ENCODE peak calls at places on chromosomes 1 and 21, in eight cellular contexts. V is type B pancreatic cell, D is neural crest cell, H is breast epithelium, K is cardiac fibroblast, A is esophagus squamous epithelium, Z is WTC11, X is left ventricle myocardium inferior. C is an unnamed sample.

GRCh38 chr1:17201201-17202021 is 3.5 kb upstream of the PADI1 start:
- DNase-seq in V (no peak), D (no peak), H (peak; percentile 17), K (no peak), A (no peak), Z (peak; percentile 13), X (no peak), C (no peak)

GRCh38 chr1:214808845-214809460 is 206.0 kb downstream of the CENPF start:
- DNase-seq in V (no peak), D (no peak), H (no peak), K (peak; percentile 73), A (no peak), Z (no peak), X (no peak), C (no peak)

GRCh38 chr1:10867138-10867721 is 70.8 kb upstream of the CASZ1 start:
- DNase-seq in V (peak; percentile 82), D (peak; percentile 72), H (no peak), K (peak; percentile 20), A (no peak), Z (peak; percentile 77), X (peak; percentile 53), C (no peak)

GRCh38 chr1:7596126-7596755 is 174.9 kb upstream of the VAMP3 start:
- DNase-seq in V (no peak), D (no peak), H (peak; percentile 43), K (no peak), A (no peak), Z (no peak), X (no peak), C (no peak)

GRCh38 chr1:19710825-19711611 is 46.3 kb downstream of the HTR6 start:
- DNase-seq in V (no peak), D (no peak), H (no peak), K (no peak), A (no peak), Z (no peak), X (no peak), C (no peak)

GRCh38 chr1:206002160-206002559 is 1.0 kb downstream of the RAB7B start:
- DNase-seq in V (peak; percentile 34), D (no peak), H (no peak), K (no peak), A (no peak), Z (no peak), X (no peak), C (no peak)

GRCh38 chr1:185338719-185339622 is 21.9 kb upstream of the IVNS1ABP start:
- DNase-seq in V (no peak), D (no peak), H (no peak), K (peak; percentile 40), A (no peak), Z (no peak), X (no peak), C (no peak)

GRCh38 chr1:242129103-242129502 is 130.2 kb upstream of the MAP1LC3C start:
- DNase-seq in V (no peak), D (no peak), H (no peak), K (no peak), A (no peak), Z (no peak), X (no peak), C (no peak)

GRCh38 chr21:41361786-41362604 is at the start of gene MX2:
- DNase-seq in V (no peak), D (no peak), H (peak; percentile 54), K (peak; percentile 80), A (peak; percentile 19), Z (no peak), X (peak; percentile 77), C (no peak)

GRCh38 chr1:226438007-226438406 is 30.1 kb upstream of the PARP1 start:
- DNase-seq in V (no peak), D (no peak), H (no peak), K (peak; percentile 23), A (no peak), Z (no peak), X (no peak), C (no peak)

GRCh38 chr1:40450491-40451237 is 388 bp downstream of the ZFP69B start:
- DNase-seq in V (no peak), D (peak; percentile 13), H (no peak), K (peak; percentile 84), A (no peak), Z (no peak), X (no peak), C (no peak)

GRCh38 chr1:242318140-242318539 is 206.4 kb downstream of the PLD5 start:
- DNase-seq in V (no peak), D (no peak), H (no peak), K (no peak), A (no peak), Z (peak; percentile 11), X (no peak), C (no peak)

GRCh38 chr1:55195523-55196233 is 19.5 kb downstream of the USP24 start:
- DNase-seq in V (no peak), D (no peak), H (no peak), K (peak; percentile 77), A (no peak), Z (no peak), X (no peak), C (no peak)

GRCh38 chr21:36713746-36714145 is 14.8 kb downstream of the SIM2 start:
- DNase-seq in V (no peak), D (no peak), H (no peak), K (no peak), A (no peak), Z (no peak), X (no peak), C (no peak)

GRCh38 chr1:17108786-17109185 is 10.5 kb downstream of the PADI2 start:
- DNase-seq in V (no peak), D (no peak), H (no peak), K (no peak), A (no peak), Z (no peak), X (no peak), C (no peak)

DNA sequence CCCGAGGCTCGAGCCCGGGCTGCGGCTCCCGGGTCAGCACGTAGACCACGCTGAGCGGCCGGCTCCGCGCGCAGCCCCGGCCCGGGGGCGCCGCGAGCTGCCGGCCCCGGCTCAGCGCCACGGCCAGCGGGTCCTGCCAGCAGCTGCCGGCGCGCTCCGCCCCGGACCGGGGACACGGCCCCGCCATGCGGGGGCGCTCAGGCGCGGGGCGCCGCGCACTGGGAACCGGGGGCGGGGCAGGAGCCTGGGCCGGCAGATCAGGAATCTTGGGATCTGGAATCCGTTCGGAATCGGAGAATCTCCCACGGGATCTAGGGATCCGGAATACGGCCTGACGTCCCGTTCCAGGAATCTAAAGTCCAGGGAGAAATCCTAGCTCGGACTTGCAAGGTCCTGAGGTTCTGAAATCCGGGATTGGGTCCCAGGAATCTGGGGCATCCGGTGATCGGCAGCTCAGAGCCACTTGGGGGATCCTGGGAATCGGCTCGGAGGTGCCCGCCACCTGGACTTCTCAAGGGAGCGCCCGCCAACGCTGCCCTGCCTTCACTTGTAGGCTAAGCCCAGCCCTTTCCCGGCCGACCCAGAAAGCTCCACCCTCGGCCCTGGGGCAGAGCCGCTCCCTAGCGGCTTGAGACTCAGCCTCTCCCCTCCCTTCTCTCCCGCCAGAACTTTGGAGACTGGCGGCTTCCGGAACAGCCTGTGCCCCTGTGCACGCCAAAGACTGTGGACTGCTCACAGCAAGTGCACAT is at the start of gene MAP3K6:
- DNase-seq in V (no peak), D (peak; percentile 48), H (peak; percentile 92), K (peak; percentile 84), A (peak; percentile 33), Z (peak; percentile 83), X (peak; percentile 94), C (no peak)
- TF ChIP-seq CTCF in V (peak; percentile 56), D (peak; percentile 59), H (no peak), K (no peak), A (no peak), Z (no peak), X (peak; percentile 46), C (peak; percentile 43)

GRCh38 chr1:21668232-21669032 is 725 bp downstream of the RAP1GAP start:
- DNase-seq in V (no peak), D (no peak), H (no peak), K (no peak), A (no peak), Z (no peak), X (no peak), C (no peak)

GRCh38 chr1:21667348-21668231 is 1.6 kb downstream of the RAP1GAP start:
- DNase-seq in V (no peak), D (no peak), H (peak; percentile 10), K (no peak), A (no peak), Z (no peak), X (no peak), C (no peak)

GRCh38 chr1:21669287-21670058 is at the start of gene RAP1GAP:
- DNase-seq in V (no peak), D (no peak), H (no peak), K (no peak), A (no peak), Z (peak; percentile 57), X (no peak), C (no peak)

GRCh38 chr1:21670059-21670881 is 1.1 kb upstream of the RAP1GAP start:
- DNase-seq in V (no peak), D (no peak), H (no peak), K (no peak), A (no peak), Z (no peak), X (no peak), C (no peak)

DNA sequence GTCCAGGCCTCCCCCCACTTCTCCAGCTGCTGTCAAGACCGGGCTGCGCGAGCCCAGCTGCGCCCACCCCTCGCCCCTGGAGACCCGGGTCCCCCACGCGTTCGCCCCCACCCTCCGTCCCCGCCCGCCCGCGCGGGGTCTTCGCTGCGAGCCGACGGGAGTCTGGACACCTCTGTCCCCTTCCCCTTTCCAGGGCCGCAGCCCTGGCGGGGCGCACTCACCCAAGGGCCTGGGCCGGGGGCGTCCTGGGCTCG is 197 bp downstream of the RAP1GAP start:
- DNase-seq in V (no peak), D (no peak), H (no peak), K (no peak), A (no peak), Z (no peak), X (no peak), C (no peak)
- TF ChIP-seq CTCF in V (no peak), D (no peak), H (no peak), K (no peak), A (no peak), Z (no peak), X (no peak), C (no peak)

DNA sequence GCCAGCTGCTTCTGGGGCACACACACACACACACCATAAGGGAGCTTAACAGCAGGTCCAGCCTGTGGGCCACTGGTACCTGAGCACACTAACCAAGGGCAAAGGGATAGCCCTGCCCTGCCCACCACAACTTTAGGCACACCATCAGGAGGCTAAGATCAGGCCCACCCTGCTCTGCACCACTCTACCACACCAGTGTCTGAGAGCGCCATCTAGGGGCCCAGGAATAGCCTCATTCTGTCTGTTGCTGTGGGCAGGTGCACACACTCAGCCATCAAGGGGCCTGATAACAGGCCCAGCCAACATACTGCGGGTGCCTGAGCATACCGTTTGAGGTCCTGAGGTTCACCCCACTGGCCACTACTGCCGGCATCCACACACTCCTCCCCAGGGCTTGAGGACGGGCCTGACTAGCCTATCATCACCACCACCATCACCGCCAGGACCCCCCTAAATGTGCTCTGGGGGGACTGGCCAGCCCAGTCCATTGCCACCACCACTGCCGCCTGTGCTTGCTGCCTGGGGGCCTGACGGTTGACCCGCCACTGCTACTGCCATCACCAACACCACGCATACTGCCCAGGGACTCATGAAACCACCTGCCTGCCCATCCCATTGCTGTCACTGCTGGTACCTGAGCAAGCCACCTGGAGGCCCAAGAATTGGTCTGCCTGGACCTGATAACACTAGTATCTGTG is 31.3 kb downstream of the NSL1 start:
- DNase-seq in V (no peak), D (no peak), H (no peak), K (no peak), A (no peak), Z (peak; percentile 84), X (no peak), C (no peak)
- TF ChIP-seq CTCF in V (peak; percentile 21), D (peak; percentile 34), H (no peak), K (peak; percentile 53), A (no peak), Z (peak; percentile 51), X (no peak), C (peak; percentile 2)

GRCh38 chr1:200302192-200302892 is 107.5 kb downstream of the ZNF281 start:
- DNase-seq in V (no peak), D (no peak), H (no peak), K (peak; percentile 41), A (no peak), Z (peak; percentile 29), X (no peak), C (no peak)
- TF ChIP-seq CTCF in V (no peak), D (peak; percentile 10), H (no peak), K (peak; percentile 17), A (no peak), Z (no peak), X (no peak), C (no peak)

C was measured in D721Med.